ENCODE peak calls at places on chromosomes 11 and 22, in seven cellular contexts. O is transverse colon, I is adrenal gland, R is breast epithelium, W is body of pancreas, Z is IMR-90, L is right lobe of liver. F is an unnamed sample.
A peak's percentile ranks its signal among the peaks of the same experiment; 100 is the strongest.

GRCh38 chr11:34052608-34053160 is 1.2 kb downstream of the CAPRIN1 start:
- DNase-seq in O (peak; percentile 30), I (peak; percentile 36), R (no peak), W (peak; percentile 38), Z (no peak), L (peak; percentile 68), F (peak; percentile 15)

GRCh38 chr22:20873215-20873614 is 14.4 kb downstream of the SNAP29 start:
- DNase-seq in O (no peak), I (no peak), R (no peak), W (no peak), Z (no peak), L (no peak), F (no peak)

GRCh38 chr11:133834399-133835257 is 10.7 kb downstream of the SPATA19 start:
- DNase-seq in O (no peak), I (no peak), R (peak; percentile 2), W (no peak), Z (no peak), L (no peak), F (no peak)

GRCh38 chr11:65438257-65439151 is 15.9 kb downstream of the NEAT1 start:
- DNase-seq in O (no peak), I (peak; percentile 9), R (peak; percentile 11), W (no peak), Z (peak; percentile 40), L (no peak), F (no peak)

GRCh38 chr11:100833276-100833675 is 146.2 kb downstream of the ARHGAP42 start:
- DNase-seq in O (no peak), I (no peak), R (no peak), W (no peak), Z (no peak), L (no peak), F (no peak)

GRCh38 chr11:94028436-94028835 is 7.3 kb downstream of the HEPHL1 start:
- DNase-seq in O (no peak), I (no peak), R (no peak), W (no peak), Z (peak; percentile 81), L (no peak), F (no peak)

GRCh38 chr11:2885017-2885675 is 429 bp downstream of the CDKN1C start:
- DNase-seq in O (peak; percentile 71), I (no peak), R (peak; percentile 69), W (peak; percentile 54), Z (peak; percentile 36), L (no peak), F (peak; percentile 58)

GRCh38 chr22:42279425-42280020 is 9.1 kb upstream of the TCF20 start:
- DNase-seq in O (no peak), I (no peak), R (no peak), W (no peak), Z (no peak), L (no peak), F (no peak)

GRCh38 chr11:124202951-124203350 is 19.8 kb downstream of the OR10D3 start:
- DNase-seq in O (no peak), I (no peak), R (no peak), W (no peak), Z (no peak), L (no peak), F (no peak)

GRCh38 chr11:109695696-109696095 is 273.7 kb downstream of the C11orf87 start:
- DNase-seq in O (no peak), I (no peak), R (no peak), W (no peak), Z (peak; percentile 10), L (no peak), F (no peak)

GRCh38 chr22:49260681-49261580 is 566.7 kb downstream of the BRD1 start:
- DNase-seq in O (no peak), I (no peak), R (no peak), W (no peak), Z (no peak), L (no peak), F (no peak)

GRCh38 chr11:16028406-16028805 is 327.9 kb downstream of the SOX6 start:
- DNase-seq in O (no peak), I (no peak), R (no peak), W (no peak), Z (peak; percentile 45), L (no peak), F (no peak)

GRCh38 chr11:71349627-71350026 is 97.2 kb upstream of the SHANK2 start:
- DNase-seq in O (no peak), I (no peak), R (no peak), W (no peak), Z (no peak), L (no peak), F (no peak)

GRCh38 chr22:42792909-42793847 is 63.9 kb downstream of the ARFGAP3 start:
- DNase-seq in O (no peak), I (peak; percentile 91), R (no peak), W (peak; percentile 11), Z (no peak), L (peak; percentile 86), F (no peak)

GRCh38 chr22:19663286-19663815 is 51.0 kb upstream of the SEPTIN5 start:
- DNase-seq in O (peak; percentile 43), I (peak; percentile 86), R (peak; percentile 43), W (peak; percentile 50), Z (peak; percentile 76), L (no peak), F (no peak)

GRCh38 chr22:19307872-19308271 is 16.4 kb upstream of the CLTCL1 start:
- DNase-seq in O (no peak), I (no peak), R (no peak), W (no peak), Z (no peak), L (no peak), F (no peak)

GRCh38 chr22:19868773-19869471 is 14.2 kb upstream of the GNB1L start:
- DNase-seq in O (peak; percentile 66), I (peak; percentile 12), R (no peak), W (peak; percentile 15), Z (no peak), L (peak; percentile 48), F (no peak)

GRCh38 chr11:67264260-67264659 is 2.0 kb upstream of the GRK2 start:
- DNase-seq in O (no peak), I (peak; percentile 10), R (no peak), W (no peak), Z (no peak), L (no peak), F (no peak)

GRCh38 chr11:33564856-33565453 is 135.7 kb downstream of the C11orf91 start:
- DNase-seq in O (no peak), I (peak; percentile 51), R (no peak), W (no peak), Z (no peak), L (no peak), F (no peak)

GRCh38 chr11:101321222-101321621 is 191.6 kb upstream of the PGR start:
- DNase-seq in O (no peak), I (no peak), R (no peak), W (no peak), Z (no peak), L (peak; percentile 32), F (no peak)

GRCh38 chr22:20247010-20247505 is 21.1 kb downstream of the RTN4R start:
- DNase-seq in O (no peak), I (no peak), R (no peak), W (no peak), Z (peak; percentile 39), L (peak; percentile 73), F (no peak)

GRCh38 chr11:93020248-93021088 is 51.0 kb downstream of the MTNR1B start:
- DNase-seq in O (no peak), I (peak; percentile 27), R (no peak), W (no peak), Z (peak; percentile 92), L (no peak), F (no peak)

GRCh38 chr22:50577987-50578775 is at the start of gene CPT1B:
- DNase-seq in O (no peak), I (peak; percentile 49), R (no peak), W (no peak), Z (peak; percentile 26), L (no peak), F (no peak)
- H3K4me3 ChIP-seq in O (no peak within 1 kb of the TSS), I (peak within 1 kb of the TSS; percentile 53), R (no peak within 1 kb of the TSS), W (no peak within 1 kb of the TSS), Z (no peak within 1 kb of the TSS), L (no peak within 1 kb of the TSS), F (no peak within 1 kb of the TSS)

GRCh38 chr11:73203790-73204189 is 14.3 kb upstream of the P2RY2 start:
- DNase-seq in O (peak; percentile 10), I (no peak), R (no peak), W (no peak), Z (no peak), L (no peak), F (no peak)

GRCh38 chr11:73204711-73205121 is 13.4 kb upstream of the P2RY2 start:
- DNase-seq in O (peak; percentile 41), I (peak; percentile 63), R (no peak), W (no peak), Z (no peak), L (peak; percentile 69), F (no peak)

GRCh38 chr11:73205666-73206343 is 12.3 kb upstream of the P2RY2 start:
- DNase-seq in O (peak; percentile 6), I (no peak), R (no peak), W (no peak), Z (no peak), L (no peak), F (no peak)

GRCh38 chr11:73209892-73210291 is 8.2 kb upstream of the P2RY2 start:
- DNase-seq in O (no peak), I (no peak), R (no peak), W (no peak), Z (no peak), L (no peak), F (no peak)

DNA sequence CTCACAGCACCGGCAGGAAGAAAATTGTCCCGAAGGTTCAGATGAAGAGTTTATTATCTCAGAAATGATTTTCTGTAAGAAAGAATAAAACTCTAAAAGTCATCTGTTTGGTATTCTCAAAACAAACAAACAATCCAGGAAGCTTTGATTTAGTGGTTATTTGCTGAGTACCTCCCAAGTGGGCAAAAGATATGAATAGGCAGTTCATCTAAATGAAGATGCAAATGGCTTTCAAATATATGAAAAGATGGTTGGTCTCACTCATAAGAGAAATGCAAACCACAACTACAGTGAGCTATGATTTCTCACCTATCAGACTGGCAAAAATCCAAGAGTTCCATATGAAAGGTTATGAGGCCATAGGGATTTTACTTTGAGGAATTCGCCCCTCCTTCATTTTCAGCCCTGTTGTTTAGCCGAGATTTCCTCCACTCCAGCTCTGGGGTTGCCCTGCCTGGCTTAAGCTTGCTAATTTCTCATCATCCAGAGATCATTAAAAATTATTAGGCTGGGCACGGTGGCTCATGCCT is 11.3 kb upstream of the P2RY2 start:
- DNase-seq in O (no peak), I (no peak), R (no peak), W (no peak), Z (no peak), L (no peak), F (no peak)
- TF ChIP-seq POLR2A in O (no peak), I (no peak), R (no peak), W (no peak), Z (no peak), L (no peak), F (no peak)

GRCh38 chr22:35835267-35835997 is 117.8 kb downstream of the APOL5 start:
- DNase-seq in O (no peak), I (no peak), R (no peak), W (no peak), Z (peak; percentile 72), L (no peak), F (no peak)
- H3K36me3 ChIP-seq in O (no peaks in the 10 kb centered on the region), I (no peaks in the 10 kb centered on the region), R (no peaks in the 10 kb centered on the region), W (no peaks in the 10 kb centered on the region), Z (no peaks in the 10 kb centered on the region), L (no peaks in the 10 kb centered on the region), F (no peaks in the 10 kb centered on the region)

DNA sequence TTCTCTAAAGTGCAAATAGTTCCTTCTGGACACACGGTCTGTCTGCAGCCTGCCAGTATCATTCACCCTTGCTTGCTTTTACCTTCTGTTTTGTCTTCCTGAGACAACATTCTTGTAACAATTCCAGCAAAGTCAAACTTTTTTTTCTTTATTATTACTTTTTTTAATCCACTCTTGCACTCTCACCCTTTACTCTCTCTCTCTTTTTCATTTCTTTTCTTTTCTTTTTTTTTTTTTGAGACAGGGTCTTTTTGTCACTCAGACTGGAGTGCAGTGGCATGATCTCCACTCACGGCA is 53.7 kb downstream of the MCHR1 start:
- DNase-seq in O (no peak), I (no peak), R (no peak), W (no peak), Z (no peak), L (no peak), F (no peak)
- H3K4me3 ChIP-seq in O (no peak overlapping the region), I (no peak overlapping the region), R (no peak overlapping the region), W (no peak overlapping the region), Z (no peak overlapping the region), L (no peak overlapping the region), F (no peak overlapping the region)

F was measured in prostate gland.